ENCODE peak calls at places on chromosomes 12 and 14, in six cellular contexts. One of them, this sample, is unnamed. For H3K4me1, the result is how much of the 10 kb centered on the place peaks cover.

GRCh38 chr14:76500011-76500410 is 124.1 kb downstream of the ESRRB start:
- DNase-seq in breast epithelium: no peak
- DNase-seq in psoas muscle: no peak
- DNase-seq in lower lobe of right lung: no peak
- DNase-seq in kidney: peak
- DNase-seq in transverse colon: no peak
- DNase-seq in this sample: no peak

GRCh38 chr14:102954081-102954789 is 31.8 kb downstream of the AMN start:
- DNase-seq in lower lobe of right lung: no peak
- DNase-seq in transverse colon: no peak
- DNase-seq in psoas muscle: no peak
- DNase-seq in kidney: peak
- DNase-seq in breast epithelium: no peak
- DNase-seq in this sample: no peak

GRCh38 chr12:94714378-94714777 is 64.0 kb upstream of the TMCC3 start:
- DNase-seq in transverse colon: no peak
- DNase-seq in psoas muscle: peak
- DNase-seq in kidney: no peak
- DNase-seq in breast epithelium: no peak
- DNase-seq in lower lobe of right lung: no peak
- DNase-seq in this sample: no peak

GRCh38 chr14:103260629-103261124 is 73.4 kb upstream of the EIF5 start:
- DNase-seq in kidney: peak
- DNase-seq in breast epithelium: no peak
- DNase-seq in psoas muscle: peak
- DNase-seq in transverse colon: peak
- DNase-seq in lower lobe of right lung: peak
- DNase-seq in this sample: peak

GRCh38 chr12:79634957-79635471 is 55.8 kb downstream of the PAWR start:
- DNase-seq in breast epithelium: no peak
- DNase-seq in lower lobe of right lung: no peak
- DNase-seq in psoas muscle: no peak
- DNase-seq in kidney: no peak
- DNase-seq in transverse colon: no peak
- DNase-seq in this sample: no peak

GRCh38 chr14:101957406-101958234 is 6.8 kb upstream of the DYNC1H1 start:
- DNase-seq in kidney: no peak
- DNase-seq in lower lobe of right lung: peak
- DNase-seq in psoas muscle: peak
- DNase-seq in breast epithelium: peak
- DNase-seq in transverse colon: no peak
- DNase-seq in this sample: no peak

GRCh38 chr12:90945070-90945649 is 9.8 kb downstream of the CCER1 start:
- DNase-seq in lower lobe of right lung: no peak
- DNase-seq in kidney: no peak
- DNase-seq in transverse colon: no peak
- DNase-seq in breast epithelium: no peak
- DNase-seq in psoas muscle: no peak
- DNase-seq in this sample: no peak

GRCh38 chr14:33859306-33859705 is 91.6 kb downstream of the EGLN3 start:
- DNase-seq in breast epithelium: no peak
- DNase-seq in lower lobe of right lung: no peak
- DNase-seq in psoas muscle: no peak
- DNase-seq in kidney: no peak
- DNase-seq in transverse colon: no peak
- DNase-seq in this sample: no peak

GRCh38 chr12:114096461-114096860 is 130.3 kb upstream of the RBM19 start:
- DNase-seq in kidney: no peak
- DNase-seq in lower lobe of right lung: no peak
- DNase-seq in psoas muscle: no peak
- DNase-seq in transverse colon: no peak
- DNase-seq in breast epithelium: no peak
- DNase-seq in this sample: no peak

GRCh38 chr12:110684322-110684836 is 4.5 kb downstream of the HVCN1 start:
- DNase-seq in psoas muscle: no peak
- DNase-seq in lower lobe of right lung: no peak
- DNase-seq in transverse colon: no peak
- DNase-seq in kidney: no peak
- DNase-seq in breast epithelium: no peak
- DNase-seq in this sample: no peak

GRCh38 chr14:67392728-67393314 is 19.1 kb downstream of the PLEK2 start:
- DNase-seq in psoas muscle: no peak
- DNase-seq in transverse colon: no peak
- DNase-seq in lower lobe of right lung: no peak
- DNase-seq in kidney: no peak
- DNase-seq in breast epithelium: no peak
- DNase-seq in this sample: no peak

GRCh38 chr12:69415471-69416275 is 54.5 kb upstream of the FRS2 start:
- DNase-seq in kidney: no peak
- DNase-seq in psoas muscle: peak
- DNase-seq in transverse colon: peak
- DNase-seq in breast epithelium: peak
- DNase-seq in lower lobe of right lung: no peak
- DNase-seq in this sample: peak

GRCh38 chr14:69013943-69014782 is 35.1 kb upstream of the ACTN1 start:
- DNase-seq in psoas muscle: peak
- DNase-seq in breast epithelium: peak
- DNase-seq in lower lobe of right lung: peak
- DNase-seq in transverse colon: peak
- DNase-seq in kidney: no peak
- DNase-seq in this sample: peak

GRCh38 chr12:118548887-118549286 is 172.5 kb downstream of the SUDS3 start:
- DNase-seq in psoas muscle: no peak
- DNase-seq in kidney: no peak
- DNase-seq in lower lobe of right lung: no peak
- DNase-seq in transverse colon: no peak
- DNase-seq in breast epithelium: no peak
- DNase-seq in this sample: no peak

GRCh38 chr14:102501751-102502315 is 7.7 kb downstream of the ANKRD9 start:
- DNase-seq in lower lobe of right lung: no peak
- DNase-seq in breast epithelium: no peak
- DNase-seq in kidney: no peak
- DNase-seq in transverse colon: no peak
- DNase-seq in psoas muscle: no peak
- DNase-seq in this sample: no peak

GRCh38 chr14:49593016-49593415 is 5.7 kb upstream of the LRR1 start:
- DNase-seq in lower lobe of right lung: no peak
- DNase-seq in psoas muscle: no peak
- DNase-seq in breast epithelium: no peak
- DNase-seq in kidney: no peak
- DNase-seq in transverse colon: no peak
- DNase-seq in this sample: no peak

GRCh38 chr14:30005114-30005698 is 77.6 kb upstream of the PRKD1 start:
- DNase-seq in kidney: no peak
- DNase-seq in transverse colon: no peak
- DNase-seq in lower lobe of right lung: no peak
- DNase-seq in breast epithelium: no peak
- DNase-seq in psoas muscle: no peak
- DNase-seq in this sample: no peak

GRCh38 chr12:107437954-107438353 is 247.6 kb upstream of the PWP1 start:
- DNase-seq in transverse colon: no peak
- DNase-seq in lower lobe of right lung: no peak
- DNase-seq in psoas muscle: no peak
- DNase-seq in breast epithelium: no peak
- DNase-seq in kidney: no peak
- DNase-seq in this sample: no peak

GRCh38 chr14:73752297-73752992 is 38.3 kb upstream of the PNMA1 start:
- DNase-seq in psoas muscle: peak
- DNase-seq in kidney: peak
- DNase-seq in transverse colon: peak
- DNase-seq in lower lobe of right lung: no peak
- DNase-seq in breast epithelium: peak
- DNase-seq in this sample: peak

GRCh38 chr14:34003052-34003668 is 52.3 kb upstream of the EGLN3 start:
- DNase-seq in lower lobe of right lung: no peak
- DNase-seq in psoas muscle: no peak
- DNase-seq in transverse colon: no peak
- DNase-seq in kidney: no peak
- DNase-seq in breast epithelium: no peak
- DNase-seq in this sample: no peak

DNA sequence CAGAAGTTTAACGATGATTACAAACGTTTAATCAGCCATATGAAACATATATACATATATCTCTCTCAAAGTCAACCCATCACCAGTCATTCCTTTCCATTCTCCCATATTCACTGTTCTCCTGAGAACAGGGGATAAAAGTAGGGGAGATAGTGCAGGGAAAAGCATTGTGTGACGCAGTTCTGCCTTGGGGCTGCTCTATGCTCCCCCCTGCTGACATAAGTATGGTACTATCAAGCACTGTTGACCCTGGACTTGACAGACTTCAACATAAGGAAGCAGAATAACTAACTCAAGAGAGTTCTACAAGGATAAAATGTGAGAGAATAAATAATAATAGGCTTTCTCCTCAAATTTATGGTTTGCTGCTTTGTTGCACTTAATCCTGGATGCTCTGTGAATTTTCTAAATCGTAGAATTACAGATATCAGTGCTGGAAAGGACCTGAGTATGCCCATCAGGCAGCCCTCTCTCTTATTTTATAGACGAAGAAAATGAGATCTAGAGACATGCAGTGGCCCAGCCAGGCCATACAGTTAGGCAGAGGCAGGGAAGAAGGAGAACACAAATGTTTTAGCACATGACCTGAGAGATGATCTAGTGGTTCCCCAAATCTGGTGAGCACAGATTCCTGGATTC is 87.2 kb downstream of the SCN8A start:
- DNase-seq in transverse colon: peak
- DNase-seq in lower lobe of right lung: no peak
- DNase-seq in psoas muscle: no peak
- DNase-seq in kidney: no peak
- DNase-seq in breast epithelium: no peak
- DNase-seq in this sample: no peak
- TF ChIP-seq CTCF in transverse colon: peak
- TF ChIP-seq CTCF in lower lobe of right lung: peak
- TF ChIP-seq CTCF in psoas muscle: peak
- TF ChIP-seq CTCF in kidney: peak
- TF ChIP-seq CTCF in breast epithelium: no peak
- TF ChIP-seq CTCF in this sample: peak

GRCh38 chr14:99576761-99577705 is 27.0 kb downstream of the CCDC85C start:
- DNase-seq in transverse colon: no peak
- DNase-seq in breast epithelium: no peak
- DNase-seq in psoas muscle: no peak
- DNase-seq in kidney: no peak
- DNase-seq in lower lobe of right lung: no peak
- DNase-seq in this sample: no peak

GRCh38 chr14:99575043-99576023 is 28.7 kb downstream of the CCDC85C start:
- DNase-seq in transverse colon: peak
- DNase-seq in breast epithelium: peak
- DNase-seq in psoas muscle: no peak
- DNase-seq in lower lobe of right lung: peak
- DNase-seq in kidney: peak
- DNase-seq in this sample: peak

GRCh38 chr14:99578541-99579044 is 25.4 kb downstream of the CCDC85C start:
- DNase-seq in kidney: no peak
- DNase-seq in psoas muscle: no peak
- DNase-seq in breast epithelium: no peak
- DNase-seq in lower lobe of right lung: no peak
- DNase-seq in transverse colon: peak
- DNase-seq in this sample: peak

GRCh38 chr14:99574099-99574880 is 29.7 kb downstream of the CCDC85C start:
- DNase-seq in lower lobe of right lung: peak
- DNase-seq in kidney: peak
- DNase-seq in transverse colon: peak
- DNase-seq in psoas muscle: no peak
- DNase-seq in breast epithelium: no peak
- DNase-seq in this sample: peak

DNA sequence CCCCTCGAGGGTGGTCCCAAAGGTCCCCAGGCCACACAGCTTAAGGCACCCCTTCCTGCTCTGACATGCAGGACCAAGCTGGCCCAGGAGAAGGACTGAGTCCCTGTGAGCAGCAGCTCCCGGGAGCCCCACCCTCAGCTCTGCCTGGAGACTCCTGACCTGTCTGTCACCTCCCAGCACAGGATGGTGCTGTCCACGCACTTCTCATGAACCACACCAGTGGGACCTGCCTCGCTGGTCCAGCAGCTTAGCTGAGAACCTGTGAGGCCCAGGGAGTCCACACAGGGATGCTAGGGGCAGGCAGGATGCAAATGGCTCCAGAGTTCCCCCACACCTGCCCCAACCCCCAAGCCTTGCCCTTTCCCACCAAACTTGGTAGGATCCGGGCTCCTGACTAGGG is 27.7 kb downstream of the CCDC85C start:
- DNase-seq in psoas muscle: no peak
- DNase-seq in lower lobe of right lung: no peak
- DNase-seq in kidney: no peak
- DNase-seq in breast epithelium: no peak
- DNase-seq in transverse colon: no peak
- DNase-seq in this sample: no peak
- H3K4me1 ChIP-seq in psoas muscle: half or more
- H3K4me1 ChIP-seq in lower lobe of right lung: half or more
- H3K4me1 ChIP-seq in kidney: half or more
- H3K4me1 ChIP-seq in breast epithelium: under half
- H3K4me1 ChIP-seq in transverse colon: half or more
- H3K4me1 ChIP-seq in this sample: half or more

DNA sequence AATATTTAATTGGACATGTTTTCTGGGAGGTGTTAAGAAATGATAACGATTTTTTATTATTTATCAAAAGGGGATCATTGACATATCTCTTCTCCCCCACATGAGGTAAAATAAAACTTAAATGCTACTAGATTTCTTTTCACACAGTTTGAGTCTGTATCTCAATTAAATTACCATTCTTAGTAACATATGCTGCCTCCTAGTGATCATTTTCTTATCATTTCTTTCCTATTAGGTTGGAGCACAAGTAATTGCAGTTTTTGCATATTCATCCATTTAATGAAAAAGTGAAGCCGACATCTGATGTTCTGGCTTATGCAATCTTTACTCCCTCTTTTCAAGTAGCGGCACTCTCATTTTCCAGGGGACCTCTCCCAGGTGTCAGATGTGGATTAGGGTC is 24.9 kb downstream of the PUS7L start:
- DNase-seq in lower lobe of right lung: no peak
- DNase-seq in breast epithelium: no peak
- DNase-seq in psoas muscle: no peak
- DNase-seq in transverse colon: no peak
- DNase-seq in kidney: no peak
- DNase-seq in this sample: no peak
- TF ChIP-seq CTCF in lower lobe of right lung: no peak
- TF ChIP-seq CTCF in breast epithelium: no peak
- TF ChIP-seq CTCF in psoas muscle: no peak
- TF ChIP-seq CTCF in transverse colon: no peak
- TF ChIP-seq CTCF in kidney: no peak
- TF ChIP-seq CTCF in this sample: no peak

DNA sequence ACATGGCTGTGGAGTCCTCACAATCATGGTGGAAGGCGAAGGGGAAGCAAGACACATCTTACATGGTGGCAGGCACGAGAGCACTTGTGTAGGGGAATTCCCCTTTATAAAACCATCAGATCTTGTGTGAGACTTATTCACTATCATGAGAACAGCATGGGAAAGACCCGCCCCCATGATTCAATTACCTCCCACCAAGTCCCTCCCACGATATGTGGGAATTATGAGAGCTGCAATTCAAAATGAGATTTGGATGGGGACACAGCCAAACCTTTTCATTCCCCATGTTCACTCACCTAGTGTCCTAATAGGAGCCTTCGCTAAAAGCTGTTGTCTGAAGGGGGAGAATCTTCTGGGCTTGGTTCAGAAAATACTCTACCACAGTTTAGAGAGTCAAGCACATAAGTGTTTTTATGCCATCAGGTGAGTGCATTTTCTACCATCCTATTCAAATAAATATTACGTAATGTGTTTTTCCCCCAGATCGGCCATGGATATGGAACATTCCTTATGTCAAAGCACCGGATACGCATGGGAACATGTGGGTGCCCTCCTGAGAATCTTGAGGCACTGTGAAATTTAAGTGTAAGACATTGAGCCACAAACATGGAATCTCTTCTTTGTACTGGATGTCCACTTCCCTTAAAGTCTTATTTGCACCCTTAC is 19.1 kb upstream of the KCNK13 start:
- DNase-seq in lower lobe of right lung: no peak
- DNase-seq in breast epithelium: no peak
- DNase-seq in psoas muscle: no peak
- DNase-seq in transverse colon: no peak
- DNase-seq in kidney: no peak
- DNase-seq in this sample: no peak
- H3K4me1 ChIP-seq in lower lobe of right lung: under half
- H3K4me1 ChIP-seq in breast epithelium: under half
- H3K4me1 ChIP-seq in psoas muscle: under half
- H3K4me1 ChIP-seq in transverse colon: under half
- H3K4me1 ChIP-seq in kidney: under half
- H3K4me1 ChIP-seq in this sample: under half